ENCODE peak calls at places on chromosomes 6 and 20, in seven cellular contexts. V is H9, L is neuronal stem cell, M is mesendoderm, J is IMR-90, K is H1, S is trophoblast cell. D is an unnamed sample.

GRCh38 chr20:41118632-41119031 is 18.7 kb upstream of the PLCG1 start:
- DNase-seq in V (no peak), L (no peak), M (no peak), J (peak; percentile 41), K (no peak), S (no peak), D (no peak)

GRCh38 chr6:163820745-163821456 is 406.4 kb downstream of the QKI start:
- DNase-seq in V (no peak), L (no peak), M (no peak), J (no peak), K (no peak), S (peak; percentile 88), D (no peak)

GRCh38 chr6:151240036-151240685 is 394 bp downstream of the AKAP12 start:
- DNase-seq in V (peak; percentile 94), L (peak; percentile 92), M (peak; percentile 97), J (peak; percentile 64), K (peak; percentile 85), S (peak; percentile 48), D (peak; percentile 91)

GRCh38 chr6:90865513-90865912 is 278.6 kb upstream of the MAP3K7 start:
- DNase-seq in V (no peak), L (no peak), M (no peak), J (no peak), K (no peak), S (no peak), D (no peak)

GRCh38 chr6:16244446-16244845 is 6.1 kb downstream of the GMPR start:
- DNase-seq in V (no peak), L (no peak), M (no peak), J (no peak), K (no peak), S (no peak), D (no peak)

GRCh38 chr6:79824231-79824630 is 123.1 kb downstream of the ELOVL4 start:
- DNase-seq in V (no peak), L (no peak), M (no peak), J (no peak), K (no peak), S (peak; percentile 23), D (no peak)

GRCh38 chr6:154432533-154433476 is 76.2 kb upstream of the IPCEF1 start:
- DNase-seq in V (no peak), L (no peak), M (no peak), J (no peak), K (no peak), S (no peak), D (no peak)

GRCh38 chr6:17831135-17831534 is 124.4 kb upstream of the NUP153 start:
- DNase-seq in V (no peak), L (no peak), M (no peak), J (peak; percentile 83), K (no peak), S (peak; percentile 30), D (peak; percentile 69)

GRCh38 chr6:11230158-11231107 is 2.0 kb downstream of the NEDD9 start:
- DNase-seq in V (no peak), L (no peak), M (no peak), J (no peak), K (no peak), S (peak; percentile 45), D (peak; percentile 38)

GRCh38 chr6:1393641-1394283 is 4.4 kb downstream of the FOXF2 start:
- DNase-seq in V (no peak), L (peak; percentile 12), M (no peak), J (no peak), K (no peak), S (peak; percentile 20), D (no peak)

GRCh38 chr6:51459958-51460357 is 627.5 kb downstream of the PKHD1 start:
- DNase-seq in V (no peak), L (no peak), M (no peak), J (no peak), K (no peak), S (no peak), D (no peak)

GRCh38 chr6:16909599-16910360 is 148.5 kb upstream of the ATXN1 start:
- DNase-seq in V (no peak), L (no peak), M (no peak), J (peak; percentile 91), K (no peak), S (no peak), D (peak; percentile 94)

GRCh38 chr6:167134448-167135328 is 11.8 kb downstream of the CCR6 start:
- DNase-seq in V (no peak), L (no peak), M (no peak), J (no peak), K (no peak), S (peak; percentile 61), D (no peak)

GRCh38 chr6:168192195-168192900 is 113.3 kb upstream of the FRMD1 start:
- DNase-seq in V (peak; percentile 12), L (no peak), M (no peak), J (no peak), K (peak; percentile 17), S (no peak), D (no peak)

GRCh38 chr6:37182736-37183590 is 13.0 kb downstream of the PIM1 start:
- DNase-seq in V (no peak), L (no peak), M (no peak), J (no peak), K (no peak), S (no peak), D (no peak)

GRCh38 chr6:149140910-149141290 is 176.6 kb upstream of the TAB2 start:
- DNase-seq in V (no peak), L (no peak), M (no peak), J (no peak), K (no peak), S (no peak), D (no peak)

GRCh38 chr6:40164345-40164755 is 230.1 kb upstream of the MOCS1 start:
- DNase-seq in V (peak; percentile 52), L (no peak), M (peak; percentile 64), J (no peak), K (peak; percentile 52), S (no peak), D (no peak)

GRCh38 chr20:56788671-56789610 is 159.8 kb downstream of the TFAP2C start:
- DNase-seq in V (no peak), L (no peak), M (no peak), J (no peak), K (no peak), S (no peak), D (peak; percentile 52)

GRCh38 chr6:15352884-15353283 is 107.0 kb downstream of the JARID2 start:
- DNase-seq in V (no peak), L (no peak), M (no peak), J (peak; percentile 42), K (no peak), S (no peak), D (no peak)

GRCh38 chr6:166515072-166515810 is 71.2 kb downstream of the RAMACL start:
- DNase-seq in V (no peak), L (no peak), M (peak; percentile 89), J (peak; percentile 93), K (no peak), S (peak; percentile 59), D (peak; percentile 89)

GRCh38 chr6:155678361-155678760 is 222.7 kb upstream of the NOX3 start:
- DNase-seq in V (no peak), L (no peak), M (no peak), J (peak; percentile 76), K (no peak), S (no peak), D (no peak)
- H3K18ac ChIP-seq in V (no peak overlapping the region), L (no peak overlapping the region), M (no peak overlapping the region), J (peak overlapping the region; percentile 79), K (no peak overlapping the region), S (no peak overlapping the region), D (no peak overlapping the region)

DNA sequence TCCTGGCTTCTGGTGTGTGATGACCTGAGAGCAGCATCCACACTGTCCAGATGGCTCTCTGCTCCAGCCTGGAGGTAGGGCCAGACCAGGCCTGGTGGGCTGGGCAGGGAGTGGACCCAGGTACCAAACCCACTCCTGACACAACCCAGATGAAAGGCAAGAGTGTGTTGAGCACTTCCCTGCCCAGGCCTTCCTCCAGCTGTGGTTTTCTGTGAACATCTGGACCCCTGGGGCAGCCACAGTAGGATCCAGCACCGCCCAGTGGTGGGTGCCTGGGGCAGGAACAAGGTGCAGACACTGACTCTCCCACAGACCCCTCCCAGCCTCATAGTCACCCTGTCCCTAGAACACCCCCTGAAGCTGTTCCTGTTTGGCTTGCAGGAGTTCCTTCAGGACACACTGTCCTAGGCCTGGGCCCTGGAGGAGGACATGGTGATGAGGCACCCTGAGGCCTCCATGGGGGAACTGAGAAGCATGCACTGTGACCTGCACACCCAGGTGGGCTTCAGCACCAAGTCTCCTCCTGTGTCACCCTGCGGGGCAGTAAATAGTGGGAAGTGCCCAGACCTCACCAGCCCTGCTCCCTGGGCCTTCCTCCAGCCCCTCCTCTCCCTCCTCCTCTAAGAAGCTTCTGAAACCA is 28.7 kb downstream of the UBD start:
- DNase-seq in V (no peak), L (no peak), M (no peak), J (no peak), K (peak; percentile 27), S (no peak), D (no peak)
- H3K18ac ChIP-seq in V (no peak overlapping the region), L (peak overlapping the region; percentile 17), M (no peak overlapping the region), J (no peak overlapping the region), K (no peak overlapping the region), S (no peak overlapping the region), D (no peak overlapping the region)

DNA sequence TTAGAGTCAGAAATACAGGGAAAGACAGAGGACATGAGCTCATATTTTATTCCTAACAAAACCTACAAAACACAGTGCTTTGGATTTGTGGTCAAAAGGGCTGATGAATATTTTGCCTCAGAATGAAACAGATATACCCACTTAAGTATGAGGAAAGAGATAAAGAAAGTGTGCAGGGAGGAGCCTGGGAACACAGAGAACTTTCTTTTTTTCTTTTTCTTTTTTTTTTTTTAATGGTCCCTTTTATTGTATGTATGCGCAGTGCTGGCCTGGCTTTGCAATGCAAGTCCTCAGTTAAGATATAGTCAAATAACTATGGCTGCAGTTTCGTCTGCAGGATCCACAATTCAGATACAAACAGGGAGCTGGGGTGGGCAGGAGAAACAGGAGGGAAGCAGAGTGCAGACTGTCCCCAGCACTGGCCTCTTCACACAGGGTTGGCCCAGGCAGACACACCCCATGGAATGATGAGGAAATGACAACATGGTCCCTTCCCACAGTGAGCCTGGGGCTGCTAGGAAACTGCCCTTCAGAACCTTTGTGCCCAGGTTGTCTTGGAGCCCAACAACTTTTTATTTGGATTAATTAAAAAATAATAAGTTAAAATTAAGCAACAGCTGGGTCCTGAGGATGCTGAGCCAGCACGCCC is 629.8 kb upstream of the AGPAT4 start:
- DNase-seq in V (no peak), L (no peak), M (no peak), J (no peak), K (no peak), S (no peak), D (no peak)
- H3K18ac ChIP-seq in V (no peak overlapping the region), L (peak overlapping the region; percentile 65), M (no peak overlapping the region), J (no peak overlapping the region), K (no peak overlapping the region), S (no peak overlapping the region), D (no peak overlapping the region)

DNA sequence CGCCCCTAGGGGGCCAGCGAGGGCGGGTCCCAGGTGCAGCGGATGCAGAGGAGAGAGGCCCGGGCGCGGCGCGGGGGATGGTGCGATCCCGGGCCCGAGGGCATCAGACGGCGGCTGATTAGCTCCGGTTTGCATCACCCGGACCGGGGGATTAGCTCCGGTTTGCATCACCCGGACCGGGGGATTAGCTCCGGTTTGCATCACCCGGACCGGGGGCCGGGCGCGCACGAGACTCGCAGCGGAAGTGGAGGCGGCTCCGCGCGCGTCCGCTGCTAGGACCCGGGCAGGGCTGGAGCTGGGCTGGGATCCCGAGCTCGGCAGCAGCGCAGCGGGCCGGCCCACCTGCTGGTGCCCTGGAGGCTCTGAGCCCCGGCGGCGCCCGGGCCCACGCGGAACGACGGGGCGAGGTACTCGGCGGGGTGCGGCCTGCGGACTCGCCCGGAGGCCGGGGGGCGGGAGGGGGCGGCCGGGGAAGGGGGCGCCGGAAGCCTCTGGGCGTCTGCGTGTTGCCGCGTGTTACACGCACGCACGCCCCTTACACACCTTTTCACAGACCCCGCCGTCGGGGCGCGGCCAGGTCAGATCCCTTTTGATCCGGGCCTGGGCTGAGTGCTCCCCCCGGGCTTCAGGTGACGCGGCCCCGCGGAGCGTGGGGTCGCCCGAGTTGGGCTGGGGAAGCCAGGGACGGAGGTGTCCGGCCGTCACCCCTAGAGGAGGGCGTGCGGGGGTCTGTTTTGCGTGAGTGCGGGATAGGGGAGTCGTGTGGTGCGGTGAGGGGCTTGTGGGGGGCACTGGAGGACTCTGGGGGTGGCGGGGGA is 412 bp downstream of the TRIB3 start:
- DNase-seq in V (peak; percentile 78), L (peak; percentile 48), M (peak; percentile 92), J (peak; percentile 57), K (peak; percentile 86), S (peak; percentile 69), D (peak; percentile 73)
- H3K18ac ChIP-seq in V (peak overlapping the region; percentile 80), L (peak overlapping the region; percentile 91), M (peak overlapping the region; percentile 98), J (peak overlapping the region; percentile 64), K (peak overlapping the region; percentile 32), S (peak overlapping the region; percentile 93), D (peak overlapping the region; percentile 28)

D was measured in mesenchymal stem cell.